ENCODE peak calls at places on chromosomes 4 and X, in four cellular contexts. A is fibroblast of lung, X is tibial artery, H is breast epithelium. V is an unnamed sample.
A peak's percentile ranks its signal among the peaks of the same experiment; 100 is the strongest.

GRCh38 chrX:95764972-95765451 is 919.6 kb upstream of the DIAPH2 start:
- DNase-seq in A (peak; percentile 1), X (no peak), H (no peak), V (peak; percentile 8)

GRCh38 chr4:8592366-8593267 is at the start of gene CPZ:
- DNase-seq in A (peak; percentile 57), X (no peak), H (no peak), V (no peak)

GRCh38 chr4:52035190-52035589 is 2.9 kb downstream of the SGCB start:
- DNase-seq in A (no peak), X (no peak), H (no peak), V (no peak)

GRCh38 chr4:112183252-112183651 is 38.0 kb downstream of the FAM241A start:
- DNase-seq in A (peak; percentile 67), X (no peak), H (no peak), V (no peak)

GRCh38 chr4:123652501-123652900 is 255.9 kb downstream of the SPRY1 start:
- DNase-seq in A (peak; percentile 20), X (no peak), H (no peak), V (no peak)

GRCh38 chrX:44705817-44706551 is 137.8 kb upstream of the DUSP21 start:
- DNase-seq in A (peak; percentile 7), X (no peak), H (no peak), V (no peak)

GRCh38 chrX:129823115-129823514 is 20.6 kb downstream of the ZDHHC9 start:
- DNase-seq in A (peak; percentile 10), X (peak; percentile 26), H (no peak), V (no peak)

GRCh38 chr4:86497131-86497530 is 97.0 kb upstream of the PTPN13 start:
- DNase-seq in A (peak; percentile 27), X (no peak), H (no peak), V (no peak)

GRCh38 chr4:162727232-162727631 is 439.5 kb downstream of the NAF1 start:
- DNase-seq in A (no peak), X (no peak), H (no peak), V (no peak)

GRCh38 chr4:57374866-57375595 is 264.8 kb upstream of the IGFBP7 start:
- DNase-seq in A (peak; percentile 71), X (no peak), H (no peak), V (no peak)

GRCh38 chr4:4968161-4968757 is 51.0 kb downstream of the CYTL1 start:
- DNase-seq in A (no peak), X (no peak), H (no peak), V (no peak)

GRCh38 chrX:133045986-133046385 is 50.9 kb downstream of the USP26 start:
- DNase-seq in A (peak; percentile 14), X (no peak), H (no peak), V (no peak)

GRCh38 chr4:45931151-45931550 is 192.7 kb downstream of the GABRG1 start:
- DNase-seq in A (no peak), X (no peak), H (no peak), V (no peak)

GRCh38 chr4:71050809-71051208 is 57.4 kb downstream of the DCK start:
- DNase-seq in A (peak; percentile 6), X (no peak), H (no peak), V (no peak)
- TF ChIP-seq CTCF in A (no peak), X (no peak), H (no peak), V (no peak)

GRCh38 chr4:15144249-15144966 is 142.1 kb downstream of the CPEB2 start:
- DNase-seq in A (no peak), X (no peak), H (no peak), V (no peak)
- TF ChIP-seq CTCF in A (no peak), X (no peak), H (no peak), V (peak; percentile 12)

GRCh38 chr4:48831532-48832015 is 686 bp downstream of the OCIAD1 start:
- DNase-seq in A (no peak), X (no peak), H (no peak), V (no peak)
- TF ChIP-seq CTCF in A (no peak), X (no peak), H (no peak), V (no peak)

GRCh38 chrX:100363926-100364325 is 46.1 kb downstream of the PCDH19 start:
- DNase-seq in A (no peak), X (no peak), H (no peak), V (no peak)

GRCh38 chrX:100373673-100374072 is 36.4 kb downstream of the PCDH19 start:
- DNase-seq in A (no peak), X (no peak), H (no peak), V (no peak)

GRCh38 chrX:100368167-100368566 is 41.9 kb downstream of the PCDH19 start:
- DNase-seq in A (no peak), X (no peak), H (no peak), V (no peak)
- TF ChIP-seq CTCF in A (no peak), X (no peak), H (no peak), V (peak; percentile 35)

DNA sequence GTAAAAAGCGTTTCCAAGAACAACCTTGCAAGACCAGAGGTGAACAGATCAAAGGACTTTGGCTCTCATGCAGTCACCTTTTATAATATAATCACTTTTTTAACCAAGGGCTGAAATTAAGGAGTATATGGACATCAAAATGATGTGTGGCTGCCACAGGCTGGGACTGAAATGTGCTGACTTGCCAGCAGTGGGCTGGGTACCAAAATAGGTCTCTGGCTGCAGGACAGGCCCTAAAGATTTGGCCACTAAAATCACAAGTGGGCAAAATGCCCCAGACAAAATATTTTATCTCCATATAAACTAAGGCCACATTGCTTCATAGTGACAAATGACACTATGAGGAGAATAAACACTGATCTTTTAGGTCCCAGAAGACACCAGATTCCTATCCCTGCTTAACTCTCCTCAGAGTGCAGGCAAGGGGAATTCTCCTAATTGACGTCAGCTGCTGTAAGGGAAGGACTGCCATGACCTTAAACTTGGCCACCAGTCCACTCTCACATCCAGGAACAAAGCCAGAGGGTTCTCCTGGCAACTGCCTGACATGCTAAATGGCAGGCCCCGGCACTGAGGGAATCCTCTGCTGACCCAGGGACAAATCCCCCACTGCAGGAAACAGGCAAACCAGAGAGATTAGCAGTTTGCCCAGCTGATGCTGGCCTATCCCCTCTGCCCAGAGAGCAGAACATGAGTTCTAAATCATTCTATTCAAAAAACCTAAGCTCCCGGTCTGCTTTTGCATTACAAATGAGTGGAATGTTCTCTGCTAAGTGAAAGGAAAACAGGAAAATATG is 155.8 kb downstream of the PPP3CA start:
- DNase-seq in A (peak; percentile 92), X (peak; percentile 70), H (peak; percentile 56), V (no peak)
- TF ChIP-seq CTCF in A (no peak), X (no peak), H (no peak), V (no peak)

V was measured in D721Med.